ENCODE peak calls at places on chromosomes 13 and 19, in six cellular contexts. N, P, Y, Z, R and E are unnamed samples.

GRCh38 chr13:20360041-20360491 is 127.9 kb upstream of the GJB6 start:
- DNase-seq in N (no peak), P (peak), Y (no peak), Z (peak), R (no peak), E (no peak)

GRCh38 chr13:107144432-107144831 is 576.5 kb upstream of the ARGLU1 start:
- DNase-seq in N (no peak), P (peak), Y (no peak), Z (peak), R (no peak), E (no peak)

GRCh38 chr13:20939662-20940061 is 37.1 kb upstream of the XPO4 start:
- DNase-seq in N (no peak), P (no peak), Y (no peak), Z (no peak), R (no peak), E (no peak)

GRCh38 chr13:98265669-98266551 is 88.8 kb upstream of the RNF113B start:
- DNase-seq in N (no peak), P (peak), Y (no peak), Z (peak), R (no peak), E (no peak)

GRCh38 chr19:29873801-29874575 is 62.2 kb downstream of the CCNE1 start:
- DNase-seq in N (no peak), P (no peak), Y (no peak), Z (no peak), R (no peak), E (no peak)

GRCh38 chr13:95797016-95797415 is 120.1 kb downstream of the DNAJC3 start:
- DNase-seq in N (no peak), P (no peak), Y (no peak), Z (peak), R (no peak), E (no peak)

GRCh38 chr19:56138069-56138468 is 3.0 kb upstream of the ZNF444 start:
- DNase-seq in N (no peak), P (no peak), Y (no peak), Z (no peak), R (no peak), E (no peak)

GRCh38 chr13:44373601-44374347 is at the start of gene SERP2:
- DNase-seq in N (peak), P (no peak), Y (peak), Z (no peak), R (peak), E (peak)

DNA sequence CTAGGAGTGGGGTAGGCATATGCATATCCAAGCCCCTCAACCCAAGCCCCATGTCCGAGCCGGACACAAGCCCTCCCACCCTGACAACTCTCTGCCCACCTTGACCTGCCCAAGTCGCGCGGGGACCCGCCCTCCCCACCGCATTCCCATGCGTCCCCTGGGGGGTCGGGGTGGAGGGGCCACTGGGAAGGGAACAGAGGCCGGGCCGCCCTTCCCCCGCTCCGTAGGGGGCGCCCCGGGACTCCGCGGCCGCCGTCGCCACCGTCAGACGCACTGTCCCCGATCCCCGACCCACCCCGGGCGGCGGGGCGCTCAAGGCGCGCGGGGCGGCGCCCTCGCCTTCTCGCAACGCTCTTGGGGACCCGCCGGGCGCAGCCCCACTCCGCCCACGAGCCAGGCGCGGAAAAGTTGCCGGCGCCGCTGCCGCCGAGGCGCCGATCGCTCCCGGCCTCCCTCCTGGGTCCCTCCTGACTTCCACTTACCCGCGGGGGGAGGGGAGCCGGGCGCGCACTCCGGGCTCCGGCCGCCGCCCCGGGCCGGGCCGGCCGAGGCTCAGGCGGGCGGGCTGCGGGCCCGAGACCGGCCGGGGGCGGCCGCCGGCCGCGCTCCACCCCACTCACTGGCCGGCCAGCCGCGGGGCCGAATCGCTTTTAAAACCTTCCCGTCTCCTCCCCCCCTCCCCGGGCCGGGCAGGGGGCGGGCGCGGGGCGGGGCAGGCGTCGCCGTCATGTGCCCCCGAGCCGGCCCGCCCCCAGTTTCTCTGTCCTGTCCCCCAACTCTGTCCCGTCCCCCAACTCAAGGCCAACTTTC is 34.4 kb upstream of the NANOS3 start:
- DNase-seq in N (no peak), P (peak), Y (peak), Z (peak), R (no peak), E (peak)
- H3K14ac ChIP-seq in N (peak), P (peak), Y (peak), Z (no peak), R (no peak), E (peak)

GRCh38 chr19:41971363-41971762 is 12.2 kb upstream of the RABAC1 start:
- DNase-seq in N (no peak), P (no peak), Y (no peak), Z (no peak), R (no peak), E (no peak)

GRCh38 chr19:41969196-41969595 is 10.1 kb upstream of the RABAC1 start:
- DNase-seq in N (no peak), P (no peak), Y (no peak), Z (no peak), R (no peak), E (no peak)

GRCh38 chr19:41969772-41970458 is 10.8 kb upstream of the RABAC1 start:
- DNase-seq in N (no peak), P (no peak), Y (no peak), Z (no peak), R (no peak), E (no peak)

GRCh38 chr19:41967056-41967783 is 8.1 kb upstream of the RABAC1 start:
- DNase-seq in N (no peak), P (no peak), Y (no peak), Z (no peak), R (no peak), E (no peak)

DNA sequence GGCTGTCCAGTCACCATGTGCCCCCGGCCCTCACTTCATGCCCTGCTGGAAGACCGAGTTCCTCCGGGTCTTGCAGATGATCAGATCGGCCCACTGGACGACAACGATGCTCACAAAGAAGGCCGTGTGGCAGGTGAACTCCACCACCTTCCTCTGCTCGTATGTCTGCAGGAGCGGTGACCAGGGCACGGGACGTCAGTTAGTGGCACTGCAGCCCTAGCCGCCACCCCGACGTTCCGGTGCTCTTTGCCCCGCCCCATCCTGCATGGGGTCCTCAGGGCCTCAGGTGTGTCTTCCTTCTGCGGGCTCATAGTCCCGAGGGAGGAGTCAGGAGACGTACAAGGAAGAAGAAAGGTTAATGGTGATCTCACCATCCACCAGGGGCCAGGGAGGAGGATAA is 9.6 kb upstream of the RABAC1 start:
- DNase-seq in N (no peak), P (no peak), Y (no peak), Z (no peak), R (no peak), E (no peak)
- H3K14ac ChIP-seq in N (no peak), P (no peak), Y (no peak), Z (no peak), R (no peak), E (no peak)

GRCh38 chr13:37118002-37118401 is 12.5 kb upstream of the CSNK1A1L start:
- DNase-seq in N (no peak), P (no peak), Y (no peak), Z (no peak), R (no peak), E (no peak)
- H3K14ac ChIP-seq in N (no peak), P (no peak), Y (no peak), Z (no peak), R (no peak), E (no peak)

DNA sequence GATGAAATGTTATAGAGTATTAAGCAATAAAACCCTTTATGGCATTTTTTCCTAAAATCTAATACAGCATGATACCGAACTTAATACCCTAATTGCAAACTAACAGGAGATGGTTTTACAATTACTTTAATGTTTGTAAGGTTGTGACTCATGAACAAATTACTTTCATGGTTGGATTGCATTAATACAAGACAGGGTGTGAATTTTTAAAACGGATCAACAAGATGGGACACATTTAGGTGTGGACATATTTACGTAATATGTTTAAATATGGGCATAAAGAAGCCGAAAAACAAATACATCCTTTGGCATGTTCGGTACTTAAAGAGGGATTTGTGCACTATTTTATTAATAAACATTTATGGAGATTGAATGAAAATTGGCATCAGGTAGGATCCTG is 168.3 kb upstream of the SPRY2 start:
- DNase-seq in N (no peak), P (no peak), Y (no peak), Z (no peak), R (no peak), E (no peak)
- H3K14ac ChIP-seq in N (no peak), P (no peak), Y (no peak), Z (no peak), R (no peak), E (no peak)

DNA sequence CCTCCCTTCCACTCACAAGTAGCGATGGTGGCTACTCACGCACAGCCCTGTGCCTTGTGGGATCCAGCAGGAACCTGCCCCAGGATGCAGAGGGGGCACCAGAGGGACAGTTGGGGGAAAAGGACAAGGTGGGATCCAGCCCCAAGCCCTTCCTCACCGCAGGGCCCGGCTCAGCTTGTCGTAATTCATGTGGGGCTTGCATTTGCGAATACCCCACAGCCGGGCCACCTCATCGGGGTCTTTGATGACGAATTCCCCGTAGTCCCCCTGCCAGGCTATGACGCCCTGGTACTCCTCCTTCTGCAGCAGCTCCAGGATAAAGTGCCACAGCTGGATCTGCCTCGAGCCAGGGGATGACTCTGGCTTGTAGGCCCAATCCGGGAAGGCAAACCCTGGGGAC is 18.5 kb downstream of the ERFL start:
- DNase-seq in N (no peak), P (no peak), Y (no peak), Z (no peak), R (no peak), E (no peak)
- H3K14ac ChIP-seq in N (no peak), P (no peak), Y (no peak), Z (no peak), R (no peak), E (no peak)